ENCODE peak calls at places on chromosomes 4 and X, in five cellular contexts. One of them, this sample, is unnamed. For H3K4me1, the result is how much of the 10 kb centered on the place peaks cover.

GRCh38 chr4:140098481-140099132 is 55.4 kb downstream of the MAML3 start:
- DNase-seq in heart right ventricle: no peak
- DNase-seq in colonic mucosa: no peak
- DNase-seq in psoas muscle: no peak
- DNase-seq in right lobe of liver: no peak
- DNase-seq in this sample: no peak

GRCh38 chrX:71606536-71607216 is 11.6 kb downstream of the CXCR3 start:
- DNase-seq in heart right ventricle: no peak
- DNase-seq in colonic mucosa: no peak
- DNase-seq in psoas muscle: no peak
- DNase-seq in right lobe of liver: no peak
- DNase-seq in this sample: no peak

GRCh38 chrX:132622130-132622529 is 133.3 kb upstream of the MBNL3 start:
- DNase-seq in heart right ventricle: no peak
- DNase-seq in colonic mucosa: no peak
- DNase-seq in psoas muscle: no peak
- DNase-seq in right lobe of liver: no peak
- DNase-seq in this sample: peak

GRCh38 chr4:158667651-158668198 is 4.0 kb downstream of the C4orf46 start:
- DNase-seq in heart right ventricle: no peak
- DNase-seq in colonic mucosa: peak
- DNase-seq in psoas muscle: no peak
- DNase-seq in right lobe of liver: no peak
- DNase-seq in this sample: no peak

GRCh38 chr4:139146926-139147547 is 30.0 kb downstream of the ELF2 start:
- DNase-seq in heart right ventricle: no peak
- DNase-seq in colonic mucosa: no peak
- DNase-seq in psoas muscle: no peak
- DNase-seq in right lobe of liver: no peak
- DNase-seq in this sample: no peak

GRCh38 chr4:38803833-38804653 is 548 bp downstream of the TLR1 start:
- DNase-seq in heart right ventricle: no peak
- DNase-seq in colonic mucosa: no peak
- DNase-seq in psoas muscle: no peak
- DNase-seq in right lobe of liver: no peak
- DNase-seq in this sample: no peak

GRCh38 chr4:161343188-161343950 is 820.4 kb downstream of the FSTL5 start:
- DNase-seq in heart right ventricle: no peak
- DNase-seq in colonic mucosa: no peak
- DNase-seq in psoas muscle: no peak
- DNase-seq in right lobe of liver: no peak
- DNase-seq in this sample: no peak

GRCh38 chr4:139454646-139455045 is 725 bp downstream of the RAB33B start:
- DNase-seq in heart right ventricle: no peak
- DNase-seq in colonic mucosa: no peak
- DNase-seq in psoas muscle: no peak
- DNase-seq in right lobe of liver: no peak
- DNase-seq in this sample: no peak

GRCh38 chr4:88660446-88661294 is 37.0 kb downstream of the NAP1L5 start:
- DNase-seq in heart right ventricle: no peak
- DNase-seq in colonic mucosa: peak
- DNase-seq in psoas muscle: no peak
- DNase-seq in right lobe of liver: no peak
- DNase-seq in this sample: no peak

GRCh38 chr4:89837385-89837995 is 529 bp upstream of the SNCA start:
- DNase-seq in heart right ventricle: peak
- DNase-seq in colonic mucosa: peak
- DNase-seq in psoas muscle: no peak
- DNase-seq in right lobe of liver: no peak
- DNase-seq in this sample: no peak

GRCh38 chr4:52685316-52685715 is 26.2 kb upstream of the USP46 start:
- DNase-seq in heart right ventricle: no peak
- DNase-seq in colonic mucosa: no peak
- DNase-seq in psoas muscle: no peak
- DNase-seq in right lobe of liver: no peak
- DNase-seq in this sample: no peak

GRCh38 chr4:56264861-56265260 is 122.4 kb downstream of the AASDH start:
- DNase-seq in heart right ventricle: no peak
- DNase-seq in colonic mucosa: no peak
- DNase-seq in psoas muscle: no peak
- DNase-seq in right lobe of liver: no peak
- DNase-seq in this sample: no peak

GRCh38 chr4:20248155-20248558 is 3.5 kb upstream of the SLIT2 start:
- DNase-seq in heart right ventricle: no peak
- DNase-seq in colonic mucosa: no peak
- DNase-seq in psoas muscle: no peak
- DNase-seq in right lobe of liver: no peak
- DNase-seq in this sample: no peak

GRCh38 chrX:12709047-12709446 is 82.2 kb upstream of the PRPS2 start:
- DNase-seq in heart right ventricle: no peak
- DNase-seq in colonic mucosa: no peak
- DNase-seq in psoas muscle: no peak
- DNase-seq in right lobe of liver: no peak
- DNase-seq in this sample: no peak

GRCh38 chrX:44748014-44748413 is 95.8 kb upstream of the DUSP21 start:
- DNase-seq in heart right ventricle: no peak
- DNase-seq in colonic mucosa: no peak
- DNase-seq in psoas muscle: no peak
- DNase-seq in right lobe of liver: no peak
- DNase-seq in this sample: no peak

GRCh38 chr4:94559351-94559806 is 107.6 kb downstream of the PDLIM5 start:
- DNase-seq in heart right ventricle: no peak
- DNase-seq in colonic mucosa: no peak
- DNase-seq in psoas muscle: no peak
- DNase-seq in right lobe of liver: no peak
- DNase-seq in this sample: no peak

GRCh38 chr4:138049350-138049749 is 192.8 kb downstream of the SLC7A11 start:
- DNase-seq in heart right ventricle: no peak
- DNase-seq in colonic mucosa: no peak
- DNase-seq in psoas muscle: no peak
- DNase-seq in right lobe of liver: no peak
- DNase-seq in this sample: no peak

GRCh38 chr4:140839888-140840790 is 84.0 kb upstream of the TBC1D9 start:
- DNase-seq in heart right ventricle: no peak
- DNase-seq in colonic mucosa: no peak
- DNase-seq in psoas muscle: no peak
- DNase-seq in right lobe of liver: no peak
- DNase-seq in this sample: no peak

GRCh38 chr4:112766422-112766821 is 129.5 kb downstream of the LARP7 start:
- DNase-seq in heart right ventricle: no peak
- DNase-seq in colonic mucosa: no peak
- DNase-seq in psoas muscle: no peak
- DNase-seq in right lobe of liver: no peak
- DNase-seq in this sample: no peak

GRCh38 chrX:153966841-153967535 is 4.6 kb downstream of the HCFC1 start:
- DNase-seq in heart right ventricle: no peak
- DNase-seq in colonic mucosa: no peak
- DNase-seq in psoas muscle: no peak
- DNase-seq in right lobe of liver: peak
- DNase-seq in this sample: no peak

GRCh38 chrX:36856849-36857248 is 151.3 kb upstream of the FAM47C start:
- DNase-seq in heart right ventricle: no peak
- DNase-seq in colonic mucosa: no peak
- DNase-seq in psoas muscle: no peak
- DNase-seq in right lobe of liver: no peak
- DNase-seq in this sample: no peak

DNA sequence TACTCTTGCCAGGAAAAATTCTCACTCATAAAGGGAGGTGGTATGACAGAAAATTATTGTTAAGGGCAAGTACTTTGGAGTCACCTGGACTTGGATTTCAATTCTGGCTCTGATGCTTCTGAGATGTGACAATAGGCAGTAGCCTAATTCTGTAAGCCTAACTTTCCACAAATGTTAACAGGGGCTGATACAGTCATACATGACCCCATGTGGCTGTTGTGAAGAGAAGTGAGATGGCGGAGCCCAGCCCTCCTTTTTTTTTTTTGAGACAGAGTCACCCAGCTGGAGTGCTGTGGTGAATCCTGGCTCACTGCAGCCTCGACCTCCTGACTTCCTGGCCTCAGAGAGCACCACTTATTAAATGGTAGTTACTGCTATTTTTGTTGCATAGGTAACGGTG is 54.4 kb upstream of the IRF2 start:
- DNase-seq in heart right ventricle: no peak
- DNase-seq in colonic mucosa: no peak
- DNase-seq in psoas muscle: no peak
- DNase-seq in right lobe of liver: no peak
- DNase-seq in this sample: no peak
- H3K4me3 ChIP-seq in heart right ventricle: no peak
- H3K4me3 ChIP-seq in colonic mucosa: no peak
- H3K4me3 ChIP-seq in psoas muscle: no peak
- H3K4me3 ChIP-seq in right lobe of liver: no peak
- H3K4me3 ChIP-seq in this sample: no peak

GRCh38 chr4:163591614-163592020 is 97.1 kb downstream of the TMA16 start:
- DNase-seq in heart right ventricle: no peak
- DNase-seq in colonic mucosa: no peak
- DNase-seq in psoas muscle: no peak
- DNase-seq in right lobe of liver: no peak
- DNase-seq in this sample: no peak

GRCh38 chr4:163592207-163592606 is 97.7 kb downstream of the TMA16 start:
- DNase-seq in heart right ventricle: no peak
- DNase-seq in colonic mucosa: no peak
- DNase-seq in psoas muscle: no peak
- DNase-seq in right lobe of liver: no peak
- DNase-seq in this sample: no peak

GRCh38 chr4:163598028-163598427 is 103.5 kb downstream of the TMA16 start:
- DNase-seq in heart right ventricle: no peak
- DNase-seq in colonic mucosa: no peak
- DNase-seq in psoas muscle: no peak
- DNase-seq in right lobe of liver: no peak
- DNase-seq in this sample: no peak

GRCh38 chr4:163598489-163598888 is 104.0 kb downstream of the TMA16 start:
- DNase-seq in heart right ventricle: no peak
- DNase-seq in colonic mucosa: no peak
- DNase-seq in psoas muscle: no peak
- DNase-seq in right lobe of liver: no peak
- DNase-seq in this sample: no peak

DNA sequence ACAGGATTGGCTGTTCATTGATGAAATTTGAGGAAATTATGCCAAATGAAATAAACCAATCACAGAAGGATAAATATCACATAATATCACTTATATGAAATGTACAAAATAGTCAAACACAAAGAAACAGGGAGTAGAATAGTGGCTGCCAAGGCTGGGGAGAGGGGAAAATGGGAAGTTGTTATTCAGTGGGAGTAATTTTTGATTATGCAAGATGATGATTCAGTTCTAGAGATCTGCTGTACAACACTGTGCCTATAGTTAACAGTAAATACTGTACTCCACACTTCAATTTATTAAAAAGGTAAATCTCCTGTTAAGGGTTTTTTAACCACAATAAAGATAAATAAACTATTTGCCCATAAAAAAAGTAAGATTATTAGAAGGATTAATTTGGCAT is 101.1 kb downstream of the TMA16 start:
- DNase-seq in heart right ventricle: no peak
- DNase-seq in colonic mucosa: no peak
- DNase-seq in psoas muscle: no peak
- DNase-seq in right lobe of liver: no peak
- DNase-seq in this sample: no peak
- H3K4me1 ChIP-seq in heart right ventricle: under half
- H3K4me1 ChIP-seq in colonic mucosa: under half
- H3K4me1 ChIP-seq in psoas muscle: under half
- H3K4me1 ChIP-seq in right lobe of liver: under half
- H3K4me1 ChIP-seq in this sample: under half

GRCh38 chr4:13626492-13627184 is 887 bp downstream of the BOD1L1 start:
- DNase-seq in heart right ventricle: no peak
- DNase-seq in colonic mucosa: no peak
- DNase-seq in psoas muscle: no peak
- DNase-seq in right lobe of liver: no peak
- DNase-seq in this sample: no peak
- H3K27ac ChIP-seq in heart right ventricle: peak
- H3K27ac ChIP-seq in colonic mucosa: no peak
- H3K27ac ChIP-seq in psoas muscle: peak
- H3K27ac ChIP-seq in right lobe of liver: no peak
- H3K27ac ChIP-seq in this sample: no peak

DNA sequence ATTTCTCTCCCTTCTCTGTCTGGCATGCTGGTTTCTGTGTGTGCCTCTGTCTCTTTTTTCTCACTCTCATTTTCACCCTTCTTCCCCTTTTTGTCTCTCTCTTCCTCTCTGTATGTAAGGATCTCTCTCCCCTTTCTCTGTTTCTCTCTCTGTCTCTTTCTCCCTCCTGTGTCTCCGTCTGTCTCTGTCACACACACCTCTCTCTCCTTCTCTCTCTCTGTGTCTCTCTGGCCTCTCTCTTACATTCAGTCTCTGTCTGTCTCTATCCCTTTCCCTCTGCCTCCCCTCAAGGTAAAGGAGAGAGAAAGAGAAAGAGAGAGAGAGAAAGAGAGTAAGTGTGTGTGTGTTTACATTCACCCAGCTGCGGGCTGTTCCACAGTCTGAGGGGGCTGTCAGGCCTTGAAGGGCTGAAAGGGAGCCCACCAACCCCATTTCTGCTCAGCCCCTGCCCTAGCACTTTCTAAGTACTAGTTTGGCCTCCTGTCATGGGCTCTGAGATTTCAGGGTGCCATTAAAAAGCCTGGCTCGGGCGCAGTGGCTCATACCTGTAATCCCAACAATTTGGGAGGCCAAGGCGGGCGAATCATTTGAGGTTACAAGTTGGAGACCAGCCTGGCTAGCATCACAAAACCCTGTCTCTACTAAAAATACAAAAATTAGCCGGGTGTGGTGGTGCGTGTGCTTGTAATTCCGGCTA is 9.6 kb upstream of the TSPYL2 start:
- DNase-seq in heart right ventricle: no peak
- DNase-seq in colonic mucosa: no peak
- DNase-seq in psoas muscle: no peak
- DNase-seq in right lobe of liver: no peak
- DNase-seq in this sample: no peak
- H3K4me3 ChIP-seq in heart right ventricle: peak
- H3K4me3 ChIP-seq in colonic mucosa: no peak
- H3K4me3 ChIP-seq in psoas muscle: peak
- H3K4me3 ChIP-seq in right lobe of liver: no peak
- H3K4me3 ChIP-seq in this sample: peak

DNA sequence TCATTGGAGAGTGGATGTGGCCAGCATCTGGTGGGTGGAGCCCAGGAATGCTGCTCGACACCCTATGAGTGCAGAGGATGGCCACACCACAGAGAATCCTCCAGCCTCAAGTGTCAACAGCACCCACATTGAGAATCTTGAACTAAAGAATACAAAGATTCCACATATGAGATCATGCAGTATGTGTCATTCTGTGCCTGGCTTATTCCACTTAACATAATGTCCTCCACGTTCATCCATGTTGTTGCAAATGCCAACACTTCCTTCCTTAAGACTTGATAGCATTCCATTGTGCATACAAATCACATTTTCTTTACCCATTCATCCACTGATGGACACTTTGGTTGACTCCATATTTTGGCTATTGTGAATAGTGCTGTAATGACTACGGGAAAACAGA is 145.8 kb downstream of the PRKX start:
- DNase-seq in heart right ventricle: no peak
- DNase-seq in colonic mucosa: no peak
- DNase-seq in psoas muscle: no peak
- DNase-seq in right lobe of liver: no peak
- DNase-seq in this sample: no peak
- H3K4me1 ChIP-seq in heart right ventricle: under half
- H3K4me1 ChIP-seq in colonic mucosa: under half
- H3K4me1 ChIP-seq in psoas muscle: under half
- H3K4me1 ChIP-seq in right lobe of liver: under half
- H3K4me1 ChIP-seq in this sample: under half

This sample was measured in right cardiac atrium.